ENCODE peak calls at places on chromosomes 7 and 10, in four cellular contexts. L is brain microvascular endothelial cell, G is AG04449, I is right lobe of liver. R is an unnamed sample.

GRCh38 chr7:69374036-69374420 is 224.2 kb upstream of the AUTS2 start:
- DNase-seq in G (no peak), L (no peak), I (no peak), R (no peak)

GRCh38 chr7:131019351-131019750 is 285.3 kb upstream of the KLF14 start:
- DNase-seq in L (no peak), I (no peak), G (no peak), R (no peak)

GRCh38 chr7:27367179-27367929 is 124.8 kb downstream of the EVX1 start:
- DNase-seq in G (no peak), L (no peak), I (no peak), R (no peak)

GRCh38 chr7:56028942-56029630 is 22.2 kb downstream of the PSPH start:
- DNase-seq in L (no peak), G (no peak), I (no peak), R (no peak)

GRCh38 chr7:5780801-5781496 is 514 bp downstream of the RNF216 start:
- DNase-seq in L (peak), I (peak), G (no peak), R (no peak)

GRCh38 chr7:134327896-134328295 is 11.2 kb upstream of the SLC35B4 start:
- DNase-seq in I (no peak), G (no peak), L (peak), R (no peak)

GRCh38 chr10:61470730-61471129 is 17.5 kb upstream of the TMEM26 start:
- DNase-seq in I (no peak), G (no peak), L (no peak), R (no peak)

GRCh38 chr10:58701398-58702135 is 188.9 kb downstream of the BICC1 start:
- DNase-seq in I (no peak), L (no peak), G (peak), R (peak)